ENCODE peak calls at places on chromosomes 4 and X, in nine cellular contexts. F is stimulated activated CD8-positive, alpha-beta memory T cell treated with anti-CD3 and anti-CD28 coated beads, Interleukin-12 subunit alpha, Interleukin-12 subunit beta, amount 100 ng/mL, for 4 hours; V is aorta; G is iPS DF 6.9; Z is effector memory CD4-positive, alpha-beta T cell; U is cardiac muscle cell; J is fibroblast of villous mesenchyme; L is AG08395; S is WERI-Rb-1. A is an unnamed sample.

GRCh38 chr4:143185253-143186107 is 763 bp downstream of the USP38 start:
- DNase-seq in F (no peak), V (no peak), G (peak), Z (peak), U (no peak), J (no peak), L (peak), S (no peak), A (no peak)

GRCh38 chr4:172819353-172819752 is 349.3 kb upstream of the GALNT7 start:
- DNase-seq in F (no peak), V (no peak), G (no peak), Z (no peak), U (no peak), J (no peak), L (no peak), S (no peak), A (no peak)

GRCh38 chr4:173057906-173058305 is 110.7 kb upstream of the GALNT7 start:
- DNase-seq in F (no peak), V (no peak), G (no peak), Z (no peak), U (no peak), J (no peak), L (peak), S (no peak), A (no peak)

GRCh38 chr4:81913427-81913878 is 441.7 kb upstream of the RASGEF1B start:
- DNase-seq in F (peak), V (no peak), G (peak), Z (peak), U (peak), J (peak), L (peak), S (peak), A (peak)

GRCh38 chr4:34417160-34417559 is 1827.2 kb downstream of the ARAP2 start:
- DNase-seq in F (no peak), V (no peak), G (no peak), Z (no peak), U (no peak), J (no peak), L (no peak), S (no peak), A (no peak)

GRCh38 chr4:111070390-111070789 is 447.5 kb upstream of the PITX2 start:
- DNase-seq in F (no peak), V (no peak), G (no peak), Z (no peak), U (no peak), J (peak), L (peak), S (no peak), A (no peak)

GRCh38 chr4:163810757-163811156 is 316.3 kb downstream of the TMA16 start:
- DNase-seq in F (no peak), V (no peak), G (no peak), Z (no peak), U (no peak), J (no peak), L (no peak), S (no peak), A (peak)

GRCh38 chr4:3480528-3481112 is 17.5 kb downstream of the DOK7 start:
- DNase-seq in F (peak), V (peak), G (peak), Z (peak), U (peak), J (peak), L (peak), S (peak), A (peak)

GRCh38 chr4:160848901-160849735 is 1314.7 kb downstream of the FSTL5 start:
- DNase-seq in F (no peak), V (no peak), G (no peak), Z (no peak), U (peak), J (no peak), L (no peak), S (no peak), A (no peak)

GRCh38 chr4:31660916-31661315 is 940.7 kb downstream of the PCDH7 start:
- DNase-seq in F (no peak), V (no peak), G (no peak), Z (no peak), U (no peak), J (no peak), L (no peak), S (no peak), A (no peak)

GRCh38 chrX:41734530-41734929 is 10.5 kb downstream of the GPR82 start:
- DNase-seq in F (no peak), V (no peak), G (no peak), Z (no peak), U (no peak), J (peak), L (peak), S (no peak), A (no peak)

GRCh38 chr4:19104176-19104575 is 1082.6 kb upstream of the LCORL start:
- DNase-seq in F (no peak), V (no peak), G (no peak), Z (no peak), U (no peak), J (no peak), L (no peak), S (no peak), A (no peak)

GRCh38 chrX:5959286-5959685 is 269.4 kb downstream of the NLGN4X start:
- DNase-seq in F (no peak), V (no peak), G (no peak), Z (no peak), U (no peak), J (no peak), L (no peak), S (no peak), A (no peak)

GRCh38 chr4:83212041-83212851 is 72.4 kb downstream of the COQ2 start:
- DNase-seq in F (peak), V (no peak), G (no peak), Z (peak), U (no peak), J (no peak), L (no peak), S (no peak), A (no peak)

GRCh38 chrX:151742311-151742710 is 7.8 kb downstream of the CNGA2 start:
- DNase-seq in F (no peak), V (no peak), G (no peak), Z (no peak), U (no peak), J (no peak), L (no peak), S (no peak), A (no peak)

GRCh38 chrX:11470231-11470630 is 177.0 kb downstream of the AMELX start:
- DNase-seq in F (no peak), V (no peak), G (no peak), Z (no peak), U (no peak), J (peak), L (peak), S (no peak), A (no peak)

GRCh38 chr4:127425911-127426310 is 206.8 kb upstream of the INTU start:
- DNase-seq in F (no peak), V (peak), G (no peak), Z (no peak), U (no peak), J (no peak), L (no peak), S (no peak), A (no peak)

GRCh38 chr4:143082698-143083097 is 102.0 kb upstream of the USP38 start:
- DNase-seq in F (no peak), V (no peak), G (no peak), Z (no peak), U (no peak), J (no peak), L (no peak), S (no peak), A (no peak)

GRCh38 chrX:78693547-78693946 is 34.4 kb upstream of the RTL3 start:
- DNase-seq in F (no peak), V (no peak), G (no peak), Z (no peak), U (no peak), J (no peak), L (no peak), S (no peak), A (no peak)

GRCh38 chr4:58602701-58603359 is 1492.6 kb upstream of the IGFBP7 start:
- DNase-seq in F (no peak), V (no peak), G (no peak), Z (no peak), U (no peak), J (no peak), L (no peak), S (no peak), A (no peak)

GRCh38 chrX:102067966-102068723 is 57.3 kb upstream of the TCEAL2 start:
- DNase-seq in F (no peak), V (no peak), G (no peak), Z (no peak), U (peak), J (peak), L (peak), S (no peak), A (peak)

GRCh38 chr4:55116450-55116849 is 8.9 kb downstream of the KDR start:
- DNase-seq in F (no peak), V (no peak), G (no peak), Z (no peak), U (no peak), J (no peak), L (peak), S (no peak), A (no peak)

GRCh38 chr4:13511101-13511500 is 27.0 kb upstream of the RAB28 start:
- DNase-seq in F (no peak), V (no peak), G (no peak), Z (no peak), U (no peak), J (no peak), L (no peak), S (no peak), A (no peak)

GRCh38 chr4:36823199-36823967 is 421.2 kb upstream of the NWD2 start:
- DNase-seq in F (no peak), V (peak), G (no peak), Z (no peak), U (no peak), J (no peak), L (no peak), S (no peak), A (no peak)